ENCODE peak calls at places on chromosomes 5 and 9, in eight cellular contexts. Q is stomach, O is psoas muscle, V is colonic mucosa, H is WERI-Rb-1, P is A549, E is transverse colon, S is PC-9. C is an unnamed sample.

GRCh38 chr9:22159590-22159989 is 150.5 kb upstream of the CDKN2B start:
- DNase-seq in Q (no peak), O (no peak), V (no peak), H (no peak), P (no peak), E (no peak), S (no peak), C (no peak)

GRCh38 chr5:61450170-61450815 is 118.2 kb downstream of the ZSWIM6 start:
- DNase-seq in Q (no peak), O (no peak), V (peak), H (no peak), P (peak), E (no peak), S (peak), C (no peak)

GRCh38 chr5:32865475-32865874 is 154.4 kb downstream of the NPR3 start:
- DNase-seq in Q (no peak), O (no peak), V (no peak), H (no peak), P (no peak), E (no peak), S (no peak), C (no peak)

GRCh38 chr5:88377705-88378656 is 109.3 kb upstream of the TMEM161B start:
- DNase-seq in Q (no peak), O (no peak), V (no peak), H (no peak), P (no peak), E (no peak), S (no peak), C (no peak)

GRCh38 chr5:89988998-89989690 is 420.4 kb downstream of the CETN3 start:
- DNase-seq in Q (no peak), O (no peak), V (no peak), H (no peak), P (no peak), E (no peak), S (no peak), C (no peak)

GRCh38 chr5:88834499-88834898 is 48.5 kb downstream of the MEF2C start:
- DNase-seq in Q (no peak), O (no peak), V (no peak), H (no peak), P (no peak), E (no peak), S (no peak), C (no peak)

GRCh38 chr5:38509185-38509584 is 47.3 kb downstream of the LIFR start:
- DNase-seq in Q (no peak), O (no peak), V (no peak), H (no peak), P (no peak), E (no peak), S (no peak), C (no peak)

GRCh38 chr9:36877239-36877638 is 156.8 kb downstream of the PAX5 start:
- DNase-seq in Q (no peak), O (no peak), V (no peak), H (no peak), P (no peak), E (no peak), S (no peak), C (no peak)

GRCh38 chr9:71783120-71783523 is 14.8 kb upstream of the CEMIP2 start:
- DNase-seq in Q (peak), O (no peak), V (peak), H (no peak), P (peak), E (peak), S (no peak), C (no peak)

GRCh38 chr9:78005231-78006002 is 26.2 kb downstream of the GNAQ start:
- DNase-seq in Q (no peak), O (no peak), V (no peak), H (no peak), P (no peak), E (no peak), S (peak), C (no peak)

GRCh38 chr9:124520206-124520596 is 13.0 kb upstream of the NR5A1 start:
- DNase-seq in Q (no peak), O (no peak), V (no peak), H (no peak), P (no peak), E (peak), S (no peak), C (no peak)

GRCh38 chr5:121949885-121950284 is 11.9 kb upstream of the SRFBP1 start:
- DNase-seq in Q (no peak), O (no peak), V (peak), H (peak), P (peak), E (peak), S (no peak), C (peak)

GRCh38 chr5:37056762-37057161 is 180.2 kb downstream of the NIPBL start:
- DNase-seq in Q (no peak), O (no peak), V (no peak), H (no peak), P (no peak), E (no peak), S (no peak), C (no peak)

GRCh38 chr5:130912088-130912487 is 253.0 kb downstream of the HINT1 start:
- DNase-seq in Q (no peak), O (no peak), V (no peak), H (no peak), P (peak), E (no peak), S (no peak), C (no peak)

GRCh38 chr5:61333351-61334223 is 1.5 kb downstream of the ZSWIM6 start:
- DNase-seq in Q (peak), O (peak), V (no peak), H (no peak), P (no peak), E (peak), S (no peak), C (no peak)

GRCh38 chr9:99169982-99170761 is 51.6 kb downstream of the ALG2 start:
- DNase-seq in Q (no peak), O (no peak), V (no peak), H (peak), P (no peak), E (no peak), S (no peak), C (no peak)

GRCh38 chr5:98726258-98726657 is 47.2 kb upstream of the RGMB start:
- DNase-seq in Q (no peak), O (no peak), V (no peak), H (no peak), P (no peak), E (no peak), S (peak), C (no peak)
- TF ChIP-seq CTCF in Q (no peak), O (no peak), V (no peak), H (no peak), P (no peak), E (no peak), S (no peak), C (no peak)

GRCh38 chr5:123090641-123091257 is 1.7 kb downstream of the PRDM6 start:
- DNase-seq in Q (no peak), O (no peak), V (no peak), H (no peak), P (no peak), E (no peak), S (no peak), C (no peak)

GRCh38 chr5:123088031-123088805 is 823 bp upstream of the PRDM6 start:
- DNase-seq in Q (no peak), O (no peak), V (no peak), H (no peak), P (no peak), E (no peak), S (no peak), C (no peak)

GRCh38 chr5:123089971-123090640 is 1.1 kb downstream of the PRDM6 start:
- DNase-seq in Q (no peak), O (peak), V (no peak), H (peak), P (peak), E (no peak), S (no peak), C (no peak)

GRCh38 chr5:123091258-123091987 is 2.4 kb downstream of the PRDM6 start:
- DNase-seq in Q (no peak), O (no peak), V (no peak), H (no peak), P (no peak), E (no peak), S (no peak), C (no peak)

DNA sequence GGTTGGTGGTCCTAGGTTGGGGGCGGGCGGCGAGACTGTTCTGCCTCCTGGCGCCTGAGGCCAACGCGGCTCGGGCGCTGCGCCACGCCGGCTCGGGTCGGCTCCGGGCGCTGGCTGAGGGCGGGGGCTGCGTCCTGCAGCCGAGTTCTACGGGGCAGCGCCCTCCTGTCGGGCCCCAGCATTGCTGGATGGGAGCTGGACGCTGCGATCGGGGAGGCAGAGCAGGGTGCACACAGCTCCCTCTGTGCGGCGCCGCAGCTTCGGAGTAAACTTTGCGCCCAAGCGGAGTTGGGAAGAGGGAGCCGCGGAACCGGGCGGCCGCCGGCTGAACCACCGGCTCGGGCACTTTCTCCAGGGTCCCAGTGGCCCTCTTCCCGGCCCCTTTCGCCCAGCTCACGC is 530 bp downstream of the PRDM6 start:
- DNase-seq in Q (no peak), O (peak), V (no peak), H (peak), P (peak), E (no peak), S (no peak), C (no peak)
- H3K4me3 ChIP-seq in Q (peak), O (peak), V (peak), H (peak), P (peak), E (peak), S (no peak), C (peak)

DNA sequence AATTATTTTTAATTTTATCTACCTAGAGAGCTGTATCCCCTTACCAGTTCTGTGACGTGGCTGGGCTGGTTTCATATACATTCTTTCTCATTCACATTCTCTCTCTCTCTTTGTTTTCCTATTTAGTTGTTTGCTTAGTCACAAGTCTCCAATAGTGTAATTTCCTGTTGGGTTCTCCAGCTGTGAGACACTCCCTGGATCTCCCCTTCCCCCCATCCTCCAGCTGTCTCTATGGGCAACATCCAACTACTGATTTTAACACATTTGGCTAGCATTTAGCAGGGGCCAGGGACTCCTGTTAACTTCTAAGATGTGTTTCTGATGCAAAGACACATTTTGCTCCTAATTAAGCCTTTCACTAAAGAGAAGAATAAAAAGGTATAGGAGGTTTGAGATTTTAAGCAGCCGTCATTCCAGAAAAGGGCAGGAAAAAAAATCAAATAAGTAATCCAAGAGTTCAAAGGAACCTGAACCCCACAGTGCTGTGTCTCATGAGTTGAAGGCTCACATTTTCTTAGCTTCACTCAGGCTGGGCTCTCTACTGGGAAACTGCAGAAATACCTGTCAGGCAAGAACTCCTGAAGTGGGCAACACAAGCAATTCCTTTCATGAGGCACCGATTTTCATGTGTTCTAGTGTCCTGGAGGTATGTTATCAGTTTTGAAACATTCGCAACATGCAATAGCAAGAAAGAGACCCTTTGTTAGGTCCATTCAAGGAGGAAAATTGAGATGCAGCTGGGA is 198.7 kb upstream of the C9orf72 start:
- DNase-seq in Q (no peak), O (no peak), V (no peak), H (no peak), P (no peak), E (no peak), S (no peak), C (no peak)
- H3K27ac ChIP-seq in Q (no peak), O (no peak), V (no peak), H (no peak), P (no peak), E (no peak), S (no peak), C (no peak)

GRCh38 chr9:105425817-105426433 is 21.9 kb upstream of the FSD1L start:
- DNase-seq in Q (no peak), O (no peak), V (no peak), H (no peak), P (peak), E (no peak), S (no peak), C (no peak)
- TF ChIP-seq CTCF in Q (peak), O (peak), V (peak), H (peak), P (peak), E (peak), S (peak), C (peak)

C was measured in dorsolateral prefrontal cortex.